ENCODE peak calls at places on chromosome 2, in six cellular contexts. O is A549; D is kidney epithelial cell; E is CD8-positive, alpha-beta T cell; T is Calu3; Y is right atrium auricular region. K is an unnamed sample.

GRCh38 chr2:110101280-110101844 is 14.3 kb downstream of the MALL start:
- DNase-seq in O (peak; percentile 68), D (peak; percentile 99), E (no peak), T (peak; percentile 95), Y (peak; percentile 97), K (peak; percentile 98)

GRCh38 chr2:66899648-66900047 is 464.7 kb downstream of the MEIS1 start:
- DNase-seq in O (no peak), D (no peak), E (no peak), T (no peak), Y (no peak), K (no peak)

GRCh38 chr2:85748948-85749875 is 4.6 kb upstream of the ATOH8 start:
- DNase-seq in O (no peak), D (no peak), E (no peak), T (no peak), Y (no peak), K (no peak)

GRCh38 chr2:118667366-118667765 is 180.1 kb downstream of the EN1 start:
- DNase-seq in O (no peak), D (no peak), E (no peak), T (no peak), Y (no peak), K (peak; percentile 50)

GRCh38 chr2:110741491-110741980 is 9.2 kb downstream of the ACOXL start:
- DNase-seq in O (no peak), D (peak; percentile 31), E (no peak), T (no peak), Y (no peak), K (no peak)

GRCh38 chr2:197198890-197199289 is 111.7 kb downstream of the ANKRD44 start:
- DNase-seq in O (no peak), D (no peak), E (peak; percentile 87), T (no peak), Y (peak; percentile 68), K (no peak)

GRCh38 chr2:46939596-46940359 is 24.2 kb upstream of the MCFD2 start:
- DNase-seq in O (no peak), D (no peak), E (no peak), T (no peak), Y (no peak), K (no peak)

GRCh38 chr2:240575101-240575965 is 7.0 kb downstream of the RNPEPL1 start:
- DNase-seq in O (no peak), D (no peak), E (no peak), T (no peak), Y (no peak), K (no peak)

GRCh38 chr2:38648107-38648761 is 17.7 kb upstream of the GALM start:
- DNase-seq in O (no peak), D (no peak), E (no peak), T (no peak), Y (no peak), K (no peak)

GRCh38 chr2:106181064-106181463 is 13.0 kb downstream of the UXS1 start:
- DNase-seq in O (no peak), D (no peak), E (no peak), T (no peak), Y (no peak), K (no peak)

GRCh38 chr2:31222086-31222485 is 4.8 kb upstream of the CAPN14 start:
- DNase-seq in O (no peak), D (no peak), E (no peak), T (no peak), Y (no peak), K (no peak)

GRCh38 chr2:113174369-113174735 is 581 bp downstream of the PSD4 start:
- DNase-seq in O (no peak), D (no peak), E (no peak), T (no peak), Y (no peak), K (no peak)

GRCh38 chr2:218860950-218861381 is 1.4 kb downstream of the WNT6 start:
- DNase-seq in O (no peak), D (no peak), E (no peak), T (no peak), Y (no peak), K (no peak)

GRCh38 chr2:198890490-198890889 is 567.2 kb downstream of the SATB2 start:
- DNase-seq in O (no peak), D (no peak), E (no peak), T (no peak), Y (no peak), K (no peak)

DNA sequence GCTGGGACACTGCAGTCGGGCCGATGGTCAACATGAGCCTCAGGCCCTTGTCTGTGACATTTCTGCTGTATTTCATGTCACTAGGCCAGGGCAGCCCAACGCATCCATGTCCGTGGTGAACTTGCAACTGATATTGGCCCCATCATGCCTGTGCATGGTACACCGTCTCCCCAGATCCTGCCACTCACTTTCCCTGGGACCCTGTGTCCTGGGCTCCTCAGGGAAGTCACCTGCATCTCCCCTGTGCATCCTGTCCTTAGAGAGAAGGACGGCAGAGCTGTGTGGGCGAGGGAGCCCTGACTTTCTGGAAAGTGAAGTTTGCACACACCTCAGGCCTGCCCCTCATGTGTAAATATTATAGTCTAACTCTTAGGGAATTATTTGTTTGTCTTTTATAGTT is 123.3 kb downstream of the ACKR3 start:
- DNase-seq in O (no peak), D (no peak), E (no peak), T (no peak), Y (no peak), K (no peak)
- TF ChIP-seq CTCF in O (no peak), D (no peak), E (no peak), T (no peak), Y (no peak), K (no peak)

GRCh38 chr2:171160630-171161424 is at the start of gene TLK1:
- DNase-seq in O (peak; percentile 77), D (peak; percentile 26), E (peak; percentile 69), T (peak; percentile 71), Y (peak; percentile 66), K (no peak)
- TF ChIP-seq CTCF in O (peak; percentile 14), D (no peak), E (no peak), T (no peak), Y (no peak), K (peak; percentile 6)

GRCh38 chr2:191231995-191232394 is 13.2 kb upstream of the MYO1B start:
- DNase-seq in O (no peak), D (no peak), E (no peak), T (no peak), Y (no peak), K (no peak)
- TF ChIP-seq CTCF in O (peak; percentile 41), D (peak; percentile 43), E (no peak), T (peak; percentile 41), Y (no peak), K (peak; percentile 69)

GRCh38 chr2:150125708-150126107 is 361.8 kb downstream of the RND3 start:
- DNase-seq in O (peak; percentile 61), D (peak; percentile 80), E (no peak), T (peak; percentile 44), Y (no peak), K (peak; percentile 53)
- TF ChIP-seq CTCF in O (peak; percentile 37), D (peak; percentile 36), E (no peak), T (no peak), Y (no peak), K (peak; percentile 45)

GRCh38 chr2:169676357-169676756 is 17.8 kb downstream of the CFAP210 start:
- DNase-seq in O (no peak), D (no peak), E (no peak), T (no peak), Y (no peak), K (no peak)
- TF ChIP-seq CTCF in O (no peak), D (peak; percentile 28), E (no peak), T (no peak), Y (no peak), K (peak; percentile 10)

GRCh38 chr2:235514627-235515363 is 21.0 kb downstream of the AGAP1 start:
- DNase-seq in O (no peak), D (no peak), E (no peak), T (peak; percentile 40), Y (no peak), K (no peak)
- TF ChIP-seq CTCF in O (no peak), D (peak; percentile 6), E (no peak), T (no peak), Y (no peak), K (no peak)